ENCODE peak calls at places on chromosome X, in ten cellular contexts. Y, O, E, N, C, M, J, X, D and Z are unnamed samples.

GRCh38 chrX:71859637-71860036 is 51.0 kb upstream of the NHSL2 start:
- DNase-seq in Y (peak), O (peak), E (peak), N (peak), C (peak), M (no peak), J (peak), X (peak), D (peak), Z (peak)

GRCh38 chrX:11944486-11944885 is 186.4 kb downstream of the MSL3 start:
- DNase-seq in Y (peak), O (peak), E (peak), N (no peak), C (peak), M (no peak), J (no peak), X (peak), D (peak), Z (no peak)

GRCh38 chrX:150361777-150362351 is 1.3 kb upstream of the MAMLD1 start:
- DNase-seq in Y (peak), O (no peak), E (no peak), N (peak), C (peak), M (peak), J (no peak), X (no peak), D (no peak), Z (no peak)

GRCh38 chrX:44951572-44952067 is 78.6 kb downstream of the KDM6A start:
- DNase-seq in Y (no peak), O (no peak), E (no peak), N (no peak), C (no peak), M (no peak), J (no peak), X (no peak), D (no peak), Z (no peak)

GRCh38 chrX:70398899-70399298 is 24.2 kb upstream of the GDPD2 start:
- DNase-seq in Y (no peak), O (no peak), E (no peak), N (no peak), C (no peak), M (no peak), J (no peak), X (peak), D (no peak), Z (no peak)

GRCh38 chrX:154727418-154728323 is 23.2 kb downstream of the GAB3 start:
- DNase-seq in Y (no peak), O (no peak), E (no peak), N (no peak), C (no peak), M (no peak), J (no peak), X (no peak), D (no peak), Z (no peak)

GRCh38 chrX:150984164-150984824 is 1.2 kb downstream of the HMGB3 start:
- DNase-seq in Y (peak), O (no peak), E (no peak), N (no peak), C (peak), M (no peak), J (no peak), X (no peak), D (no peak), Z (no peak)

GRCh38 chrX:31240982-31241381 is 169.1 kb upstream of the FTHL17 start:
- DNase-seq in Y (no peak), O (no peak), E (no peak), N (no peak), C (no peak), M (no peak), J (no peak), X (no peak), D (no peak), Z (no peak)

GRCh38 chrX:580020-580419 is 50.6 kb upstream of the SHOX start:
- DNase-seq in Y (no peak), O (no peak), E (no peak), N (no peak), C (no peak), M (no peak), J (no peak), X (no peak), D (no peak), Z (no peak)

GRCh38 chrX:78321809-78322208 is 5.6 kb downstream of the CYSLTR1 start:
- DNase-seq in Y (peak), O (no peak), E (peak), N (peak), C (no peak), M (peak), J (no peak), X (peak), D (peak), Z (peak)